ENCODE peak calls at places on chromosome 2, in six cellular contexts. H, L, D, Q, N and B are unnamed samples.
A peak's percentile ranks its signal among the peaks of the same experiment; 100 is the strongest.

GRCh38 chr2:47155091-47155876 is at the start of gene STPG4:
- DNase-seq in H (no peak), L (no peak), D (no peak), Q (no peak), N (no peak), B (no peak)

GRCh38 chr2:218407717-218408116 is 8.0 kb downstream of the CTDSP1 start:
- DNase-seq in H (no peak), L (no peak), D (no peak), Q (peak; percentile 47), N (no peak), B (no peak)

GRCh38 chr2:235553696-235554100 is 59.9 kb downstream of the AGAP1 start:
- DNase-seq in H (no peak), L (no peak), D (no peak), Q (no peak), N (no peak), B (no peak)

GRCh38 chr2:112493858-112494648 is 12.1 kb downstream of the TTL start:
- DNase-seq in H (peak; percentile 55), L (no peak), D (peak; percentile 42), Q (no peak), N (peak; percentile 83), B (no peak)

GRCh38 chr2:174902491-174903242 is 102.5 kb downstream of the CHN1 start:
- DNase-seq in H (peak; percentile 35), L (no peak), D (no peak), Q (no peak), N (peak; percentile 56), B (peak; percentile 56)

GRCh38 chr2:128543646-128544045 is 225.0 kb upstream of the HS6ST1 start:
- DNase-seq in H (no peak), L (no peak), D (no peak), Q (no peak), N (no peak), B (no peak)

GRCh38 chr2:106094101-106094860 is 99.8 kb downstream of the UXS1 start:
- DNase-seq in H (no peak), L (peak; percentile 62), D (no peak), Q (no peak), N (no peak), B (peak; percentile 80)

GRCh38 chr2:104572856-104573255 is 281.1 kb upstream of the POU3F3 start:
- DNase-seq in H (no peak), L (no peak), D (no peak), Q (no peak), N (no peak), B (no peak)

GRCh38 chr2:168515502-168515901 is 59.4 kb downstream of the CERS6 start:
- DNase-seq in H (peak; percentile 91), L (no peak), D (peak; percentile 45), Q (no peak), N (peak; percentile 94), B (no peak)

GRCh38 chr2:14675489-14675888 is 43.0 kb downstream of the LRATD1 start:
- DNase-seq in H (no peak), L (no peak), D (no peak), Q (no peak), N (no peak), B (no peak)

GRCh38 chr2:121282800-121283382 is 2.1 kb downstream of the TFCP2L1 start:
- DNase-seq in H (no peak), L (no peak), D (no peak), Q (peak; percentile 43), N (no peak), B (no peak)

GRCh38 chr2:234996467-234997270 is 44.9 kb downstream of the SH3BP4 start:
- DNase-seq in H (peak; percentile 72), L (no peak), D (peak; percentile 82), Q (peak; percentile 43), N (peak; percentile 65), B (no peak)

GRCh38 chr2:128435576-128436497 is 117.2 kb upstream of the HS6ST1 start:
- DNase-seq in H (no peak), L (no peak), D (no peak), Q (no peak), N (no peak), B (no peak)

GRCh38 chr2:203122317-203122998 is 107.8 kb downstream of the NBEAL1 start:
- DNase-seq in H (peak; percentile 36), L (no peak), D (peak; percentile 3), Q (no peak), N (peak; percentile 5), B (no peak)